ENCODE peak calls at places on chromosomes 12 and 14, in six cellular contexts. O, V, W, K, I and Z are unnamed samples.
A peak's percentile ranks its signal among the peaks of the same experiment; 100 is the strongest.

GRCh38 chr14:33610121-33610520 is 340.8 kb downstream of the EGLN3 start:
- DNase-seq in V (no peak), W (no peak), K (no peak), O (no peak), I (no peak), Z (no peak)

GRCh38 chr12:8681129-8681902 is 16.5 kb upstream of the RIMKLB start:
- DNase-seq in O (no peak), I (no peak), K (no peak), V (peak; percentile 62), W (no peak), Z (no peak)

GRCh38 chr12:109677323-109677722 is 36.3 kb upstream of the FAM222A start:
- DNase-seq in I (no peak), V (no peak), K (no peak), W (no peak), O (no peak), Z (no peak)

GRCh38 chr12:53078425-53079225 is 565 bp downstream of the SPRYD3 start:
- DNase-seq in O (peak; percentile 60), I (no peak), K (no peak), W (no peak), V (no peak), Z (peak; percentile 70)

GRCh38 chr12:107336705-107337104 is 243.4 kb upstream of the CRY1 start:
- DNase-seq in W (no peak), I (no peak), V (no peak), O (no peak), K (no peak), Z (no peak)

GRCh38 chr12:93025145-93026103 is 96.3 kb upstream of the EEA1 start:
- DNase-seq in O (peak; percentile 83), W (no peak), I (peak; percentile 55), K (no peak), V (no peak), Z (no peak)

GRCh38 chr12:10247659-10248058 is 35.0 kb downstream of the GABARAPL1 start:
- DNase-seq in K (no peak), I (no peak), W (no peak), O (no peak), V (no peak), Z (no peak)

GRCh38 chr14:92241966-92242365 is 81.0 kb upstream of the SLC24A4 start:
- DNase-seq in O (no peak), W (no peak), K (no peak), V (no peak), I (no peak), Z (no peak)

GRCh38 chr12:61879229-61879628 is 381.0 kb upstream of the USP15 start:
- DNase-seq in W (no peak), V (no peak), I (no peak), O (no peak), K (no peak), Z (no peak)

GRCh38 chr14:70254476-70254961 is 65.8 kb upstream of the SLC8A3 start:
- DNase-seq in V (no peak), I (peak; percentile 49), W (peak; percentile 34), O (peak; percentile 73), K (peak; percentile 34), Z (peak; percentile 5)

GRCh38 chr12:32159381-32159780 is 52.7 kb downstream of the BICD1 start:
- DNase-seq in W (no peak), V (no peak), O (no peak), I (no peak), K (no peak), Z (no peak)

GRCh38 chr12:19288603-19289244 is 150.6 kb upstream of the AEBP2 start:
- DNase-seq in W (no peak), K (no peak), O (peak; percentile 38), I (peak; percentile 26), V (no peak), Z (no peak)

GRCh38 chr12:53971129-53971528 is 1.8 kb upstream of the HOXC11 start:
- DNase-seq in I (no peak), K (no peak), O (no peak), V (no peak), W (no peak), Z (no peak)

GRCh38 chr14:24052656-24053547 is 1.1 kb downstream of the CARMIL3 start:
- DNase-seq in W (no peak), V (peak; percentile 58), I (no peak), K (no peak), O (no peak), Z (peak; percentile 92)

DNA sequence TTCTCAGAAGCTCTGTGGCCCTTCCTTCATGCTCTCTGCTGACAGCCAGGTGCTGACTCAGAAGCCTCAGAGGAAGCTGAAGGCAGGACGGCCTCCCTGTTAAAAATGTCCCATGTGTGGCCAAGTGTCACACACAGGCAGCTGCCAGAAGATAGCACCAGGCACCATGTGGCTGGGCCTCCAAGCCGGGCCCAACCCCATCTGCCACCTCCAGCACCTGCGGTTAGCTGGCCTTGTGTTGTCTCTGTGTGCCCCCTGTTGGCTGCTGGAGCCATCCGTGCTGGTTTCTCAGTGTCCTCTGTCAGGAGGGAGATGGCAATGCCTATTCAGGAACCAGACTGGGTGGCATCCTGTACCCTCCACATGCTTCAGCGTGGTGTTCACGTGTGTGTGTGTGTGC is 63.2 kb downstream of the TSPAN11 start:
- DNase-seq in O (peak; percentile 69), I (peak; percentile 40), V (no peak), K (no peak), W (no peak), Z (peak; percentile 65)
- TF ChIP-seq CTCF in O (peak; percentile 40), I (no peak), V (no peak), K (no peak), W (peak; percentile 39), Z (no peak)

GRCh38 chr12:130574402-130574801 is 141.7 kb downstream of the RIMBP2 start:
- DNase-seq in W (no peak), V (no peak), K (no peak), O (peak; percentile 16), I (no peak), Z (no peak)

GRCh38 chr12:130571089-130571488 is 145.0 kb downstream of the RIMBP2 start:
- DNase-seq in V (no peak), I (no peak), O (no peak), W (no peak), K (no peak), Z (no peak)

GRCh38 chr12:130571734-130572133 is 144.4 kb downstream of the RIMBP2 start:
- DNase-seq in K (no peak), O (no peak), I (no peak), W (no peak), V (no peak), Z (no peak)

GRCh38 chr12:130572553-130572952 is 143.5 kb downstream of the RIMBP2 start:
- DNase-seq in W (no peak), K (no peak), V (no peak), O (no peak), I (no peak), Z (no peak)

GRCh38 chr12:130573235-130573634 is 142.9 kb downstream of the RIMBP2 start:
- DNase-seq in I (no peak), O (no peak), W (no peak), V (no peak), K (no peak), Z (no peak)
- TF ChIP-seq CTCF in I (no peak), O (no peak), W (no peak), V (no peak), K (no peak), Z (no peak)

GRCh38 chr12:42741771-42742510 is 152.4 kb upstream of the PRICKLE1 start:
- DNase-seq in O (no peak), V (no peak), K (no peak), W (no peak), I (no peak), Z (no peak)

GRCh38 chr12:42749239-42749638 is 159.7 kb upstream of the PRICKLE1 start:
- DNase-seq in I (no peak), V (no peak), O (no peak), K (no peak), W (no peak), Z (no peak)

GRCh38 chr12:42750356-42750755 is 160.8 kb upstream of the PRICKLE1 start:
- DNase-seq in K (no peak), O (no peak), V (no peak), W (no peak), I (no peak), Z (no peak)

GRCh38 chr12:42742691-42743090 is 153.1 kb upstream of the PRICKLE1 start:
- DNase-seq in O (no peak), W (no peak), I (no peak), K (no peak), V (no peak), Z (no peak)

GRCh38 chr12:42744539-42745156 is 155.1 kb upstream of the PRICKLE1 start:
- DNase-seq in O (no peak), W (no peak), K (no peak), I (no peak), V (no peak), Z (no peak)
- TF ChIP-seq CTCF in O (no peak), W (no peak), K (no peak), I (no peak), V (no peak), Z (no peak)

GRCh38 chr12:112988224-112988623 is 9.9 kb downstream of the OAS2 start:
- DNase-seq in O (peak; percentile 46), K (no peak), W (no peak), V (no peak), I (no peak), Z (peak; percentile 60)
- TF ChIP-seq CTCF in O (no peak), K (no peak), W (no peak), V (no peak), I (no peak), Z (no peak)

GRCh38 chr12:63068857-63069442 is 82.1 kb downstream of the AVPR1A start:
- DNase-seq in V (no peak), W (no peak), I (no peak), K (no peak), O (peak; percentile 57), Z (peak; percentile 3)
- TF ChIP-seq CTCF in V (peak; percentile 65), W (peak; percentile 74), I (peak; percentile 8), K (peak; percentile 37), O (peak; percentile 32), Z (peak; percentile 60)

GRCh38 chr14:88535813-88536212 is 19.0 kb downstream of the PTPN21 start:
- DNase-seq in O (no peak), W (no peak), I (no peak), V (no peak), K (no peak), Z (no peak)

GRCh38 chr14:88533203-88533602 is 21.6 kb downstream of the PTPN21 start:
- DNase-seq in W (no peak), O (no peak), I (no peak), V (no peak), K (no peak), Z (no peak)

GRCh38 chr14:88535149-88535548 is 19.7 kb downstream of the PTPN21 start:
- DNase-seq in W (no peak), V (no peak), O (no peak), K (no peak), I (no peak), Z (no peak)
- TF ChIP-seq CTCF in W (peak; percentile 13), V (no peak), O (no peak), K (no peak), I (no peak), Z (no peak)

GRCh38 chr14:94355191-94355794 is 32.2 kb upstream of the SERPINA6 start:
- DNase-seq in K (no peak), I (peak; percentile 13), O (no peak), W (no peak), V (peak; percentile 67), Z (peak; percentile 35)
- TF ChIP-seq CTCF in K (no peak), I (no peak), O (peak; percentile 0), W (peak; percentile 43), V (peak; percentile 34), Z (no peak)

DNA sequence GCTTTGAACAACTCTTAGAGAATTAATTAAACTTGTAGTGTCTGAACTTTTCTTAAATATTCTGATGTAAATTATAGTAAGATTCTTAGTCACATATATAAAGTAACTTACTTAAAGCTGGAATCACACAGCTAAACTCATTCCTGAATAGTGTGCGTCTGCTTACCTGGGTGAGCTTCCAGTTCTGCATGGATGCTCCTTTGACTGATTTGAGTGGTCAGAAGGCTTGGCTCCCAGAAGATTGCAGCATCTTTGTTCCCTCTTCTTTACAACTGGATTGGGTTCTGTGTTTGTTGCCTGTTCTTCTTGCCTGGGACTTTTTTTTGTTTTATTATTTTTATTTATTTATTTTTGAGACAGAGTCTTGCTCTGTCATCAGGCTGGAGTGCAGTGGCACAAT is 66.5 kb upstream of the ASPG start:
- DNase-seq in V (no peak), K (no peak), W (no peak), O (no peak), I (no peak), Z (no peak)
- TF ChIP-seq CTCF in V (no peak), K (no peak), W (no peak), O (no peak), I (no peak), Z (no peak)